ENCODE peak calls at places on chromosome 6, in eight cellular contexts. One of them, this sample, is unnamed.

GRCh38 chr6:20441921-20442320 is 40.2 kb downstream of the E2F3 start:
- DNase-seq in fibroblast of pulmonary artery: no peak
- DNase-seq in LHCN-M2: no peak
- DNase-seq in EL: no peak
- DNase-seq in anterior cingulate cortex: no peak
- DNase-seq in NCI-H446 treated with DMSO at 0.1 percent for 48 hours: no peak
- DNase-seq in breast epithelium: no peak
- DNase-seq in kidney: no peak
- DNase-seq in this sample: no peak

GRCh38 chr6:4078830-4079471 is at the start of gene FAM217A:
- DNase-seq in fibroblast of pulmonary artery: no peak
- DNase-seq in LHCN-M2: no peak
- DNase-seq in EL: no peak
- DNase-seq in anterior cingulate cortex: no peak
- DNase-seq in NCI-H446 treated with DMSO at 0.1 percent for 48 hours: no peak
- DNase-seq in breast epithelium: no peak
- DNase-seq in kidney: no peak
- DNase-seq in this sample: no peak

GRCh38 chr6:129029778-129030177 is 146.8 kb downstream of the LAMA2 start:
- DNase-seq in fibroblast of pulmonary artery: no peak
- DNase-seq in LHCN-M2: peak; percentile 37
- DNase-seq in EL: peak; percentile 8
- DNase-seq in anterior cingulate cortex: no peak
- DNase-seq in NCI-H446 treated with DMSO at 0.1 percent for 48 hours: no peak
- DNase-seq in breast epithelium: no peak
- DNase-seq in kidney: no peak
- DNase-seq in this sample: no peak

GRCh38 chr6:148720897-148721296 is 25.9 kb upstream of the UST start:
- DNase-seq in fibroblast of pulmonary artery: no peak
- DNase-seq in LHCN-M2: no peak
- DNase-seq in EL: no peak
- DNase-seq in anterior cingulate cortex: no peak
- DNase-seq in NCI-H446 treated with DMSO at 0.1 percent for 48 hours: no peak
- DNase-seq in breast epithelium: no peak
- DNase-seq in kidney: no peak
- DNase-seq in this sample: no peak

GRCh38 chr6:104705095-104705707 is 154.5 kb downstream of the HACE1 start:
- DNase-seq in fibroblast of pulmonary artery: peak; percentile 91
- DNase-seq in LHCN-M2: peak; percentile 81
- DNase-seq in EL: peak; percentile 75
- DNase-seq in anterior cingulate cortex: no peak
- DNase-seq in NCI-H446 treated with DMSO at 0.1 percent for 48 hours: no peak
- DNase-seq in breast epithelium: no peak
- DNase-seq in kidney: no peak
- DNase-seq in this sample: no peak

GRCh38 chr6:3848925-3849605 is at the start of gene FAM50B:
- DNase-seq in fibroblast of pulmonary artery: peak; percentile 88
- DNase-seq in LHCN-M2: peak; percentile 81
- DNase-seq in EL: peak; percentile 86
- DNase-seq in anterior cingulate cortex: peak; percentile 84
- DNase-seq in NCI-H446 treated with DMSO at 0.1 percent for 48 hours: peak; percentile 68
- DNase-seq in breast epithelium: peak; percentile 94
- DNase-seq in kidney: peak; percentile 97
- DNase-seq in this sample: peak; percentile 84

GRCh38 chr6:24381476-24382219 is 21.1 kb upstream of the MRS2 start:
- DNase-seq in fibroblast of pulmonary artery: no peak
- DNase-seq in LHCN-M2: no peak
- DNase-seq in EL: no peak
- DNase-seq in anterior cingulate cortex: no peak
- DNase-seq in NCI-H446 treated with DMSO at 0.1 percent for 48 hours: no peak
- DNase-seq in breast epithelium: no peak
- DNase-seq in kidney: no peak
- DNase-seq in this sample: no peak

GRCh38 chr6:93580441-93580840 is 161.1 kb upstream of the EPHA7 start:
- DNase-seq in fibroblast of pulmonary artery: no peak
- DNase-seq in LHCN-M2: peak; percentile 75
- DNase-seq in EL: no peak
- DNase-seq in anterior cingulate cortex: no peak
- DNase-seq in NCI-H446 treated with DMSO at 0.1 percent for 48 hours: no peak
- DNase-seq in breast epithelium: no peak
- DNase-seq in kidney: no peak
- DNase-seq in this sample: no peak

GRCh38 chr6:144335315-144335861 is 50.3 kb downstream of the UTRN start:
- DNase-seq in fibroblast of pulmonary artery: no peak
- DNase-seq in LHCN-M2: no peak
- DNase-seq in EL: no peak
- DNase-seq in anterior cingulate cortex: no peak
- DNase-seq in NCI-H446 treated with DMSO at 0.1 percent for 48 hours: no peak
- DNase-seq in breast epithelium: no peak
- DNase-seq in kidney: no peak
- DNase-seq in this sample: no peak

GRCh38 chr6:153210083-153210482 is 79.0 kb upstream of the RGS17 start:
- DNase-seq in fibroblast of pulmonary artery: peak; percentile 63
- DNase-seq in LHCN-M2: peak; percentile 82
- DNase-seq in EL: peak; percentile 9
- DNase-seq in anterior cingulate cortex: no peak
- DNase-seq in NCI-H446 treated with DMSO at 0.1 percent for 48 hours: no peak
- DNase-seq in breast epithelium: no peak
- DNase-seq in kidney: no peak
- DNase-seq in this sample: no peak

GRCh38 chr6:167314180-167314821 is 10.6 kb upstream of the TTLL2 start:
- DNase-seq in fibroblast of pulmonary artery: no peak
- DNase-seq in LHCN-M2: no peak
- DNase-seq in EL: no peak
- DNase-seq in anterior cingulate cortex: no peak
- DNase-seq in NCI-H446 treated with DMSO at 0.1 percent for 48 hours: no peak
- DNase-seq in breast epithelium: no peak
- DNase-seq in kidney: no peak
- DNase-seq in this sample: no peak

GRCh38 chr6:15527838-15528617 is 134.8 kb downstream of the DTNBP1 start:
- DNase-seq in fibroblast of pulmonary artery: no peak
- DNase-seq in LHCN-M2: no peak
- DNase-seq in EL: peak; percentile 22
- DNase-seq in anterior cingulate cortex: no peak
- DNase-seq in NCI-H446 treated with DMSO at 0.1 percent for 48 hours: no peak
- DNase-seq in breast epithelium: no peak
- DNase-seq in kidney: no peak
- DNase-seq in this sample: no peak

GRCh38 chr6:130306377-130306776 is 59.4 kb upstream of the TMEM200A start:
- DNase-seq in fibroblast of pulmonary artery: no peak
- DNase-seq in LHCN-M2: no peak
- DNase-seq in EL: peak; percentile 12
- DNase-seq in anterior cingulate cortex: no peak
- DNase-seq in NCI-H446 treated with DMSO at 0.1 percent for 48 hours: no peak
- DNase-seq in breast epithelium: no peak
- DNase-seq in kidney: no peak
- DNase-seq in this sample: no peak

GRCh38 chr6:13454286-13455221 is 32.8 kb downstream of the GFOD1 start:
- DNase-seq in fibroblast of pulmonary artery: peak; percentile 58
- DNase-seq in LHCN-M2: peak; percentile 70
- DNase-seq in EL: peak; percentile 16
- DNase-seq in anterior cingulate cortex: peak; percentile 58
- DNase-seq in NCI-H446 treated with DMSO at 0.1 percent for 48 hours: no peak
- DNase-seq in breast epithelium: no peak
- DNase-seq in kidney: no peak
- DNase-seq in this sample: no peak

GRCh38 chr6:169098136-169098535 is 155.5 kb downstream of the THBS2 start:
- DNase-seq in fibroblast of pulmonary artery: no peak
- DNase-seq in LHCN-M2: no peak
- DNase-seq in EL: no peak
- DNase-seq in anterior cingulate cortex: no peak
- DNase-seq in NCI-H446 treated with DMSO at 0.1 percent for 48 hours: no peak
- DNase-seq in breast epithelium: no peak
- DNase-seq in kidney: no peak
- DNase-seq in this sample: no peak

GRCh38 chr6:13113376-13113775 is 215.0 kb downstream of the TBC1D7 start:
- DNase-seq in fibroblast of pulmonary artery: no peak
- DNase-seq in LHCN-M2: no peak
- DNase-seq in EL: no peak
- DNase-seq in anterior cingulate cortex: no peak
- DNase-seq in NCI-H446 treated with DMSO at 0.1 percent for 48 hours: no peak
- DNase-seq in breast epithelium: no peak
- DNase-seq in kidney: no peak
- DNase-seq in this sample: no peak

GRCh38 chr6:13467216-13467600 is 20.2 kb downstream of the GFOD1 start:
- DNase-seq in fibroblast of pulmonary artery: no peak
- DNase-seq in LHCN-M2: no peak
- DNase-seq in EL: no peak
- DNase-seq in anterior cingulate cortex: no peak
- DNase-seq in NCI-H446 treated with DMSO at 0.1 percent for 48 hours: no peak
- DNase-seq in breast epithelium: no peak
- DNase-seq in kidney: no peak
- DNase-seq in this sample: no peak

GRCh38 chr6:106608080-106608668 is 21.1 kb downstream of the RTN4IP1 start:
- DNase-seq in fibroblast of pulmonary artery: peak; percentile 72
- DNase-seq in LHCN-M2: peak; percentile 72
- DNase-seq in EL: peak; percentile 68
- DNase-seq in anterior cingulate cortex: no peak
- DNase-seq in NCI-H446 treated with DMSO at 0.1 percent for 48 hours: peak; percentile 33
- DNase-seq in breast epithelium: no peak
- DNase-seq in kidney: no peak
- DNase-seq in this sample: no peak

GRCh38 chr6:16758163-16758975 is 2.9 kb downstream of the ATXN1 start:
- DNase-seq in fibroblast of pulmonary artery: peak; percentile 58
- DNase-seq in LHCN-M2: no peak
- DNase-seq in EL: no peak
- DNase-seq in anterior cingulate cortex: no peak
- DNase-seq in NCI-H446 treated with DMSO at 0.1 percent for 48 hours: no peak
- DNase-seq in breast epithelium: no peak
- DNase-seq in kidney: no peak
- DNase-seq in this sample: no peak

GRCh38 chr6:28880894-28881780 is 42.6 kb downstream of the TRIM27 start:
- DNase-seq in fibroblast of pulmonary artery: peak; percentile 81
- DNase-seq in LHCN-M2: peak; percentile 72
- DNase-seq in EL: peak; percentile 78
- DNase-seq in anterior cingulate cortex: peak; percentile 48
- DNase-seq in NCI-H446 treated with DMSO at 0.1 percent for 48 hours: peak; percentile 40
- DNase-seq in breast epithelium: peak; percentile 71
- DNase-seq in kidney: peak; percentile 84
- DNase-seq in this sample: no peak

GRCh38 chr6:163950159-163950558 is 535.6 kb downstream of the QKI start:
- DNase-seq in fibroblast of pulmonary artery: peak; percentile 10
- DNase-seq in LHCN-M2: no peak
- DNase-seq in EL: peak; percentile 45
- DNase-seq in anterior cingulate cortex: no peak
- DNase-seq in NCI-H446 treated with DMSO at 0.1 percent for 48 hours: no peak
- DNase-seq in breast epithelium: no peak
- DNase-seq in kidney: no peak
- DNase-seq in this sample: no peak

This sample was measured in RWPE2.